ENCODE peak calls at places on chromosome X, in nine cellular contexts. X, N, P, G, A, C, Z, Q and L are unnamed samples.

GRCh38 chrX:6307156-6307555 is 78.5 kb upstream of the NLGN4X start:
- DNase-seq in A (no peak), N (no peak), G (no peak), P (no peak), Z (no peak), Q (no peak), C (no peak), X (no peak), L (no peak)

GRCh38 chrX:71212536-71212935 is 10.5 kb upstream of the GJB1 start:
- DNase-seq in Z (no peak), Q (no peak), C (no peak), G (no peak), N (no peak), A (no peak), P (no peak), X (no peak), L (no peak)

GRCh38 chrX:45445745-45446412 is 245.2 kb upstream of the DIPK2B start:
- DNase-seq in P (no peak), N (no peak), G (no peak), A (no peak), Z (no peak), C (no peak), Q (peak; percentile 60), X (no peak), L (no peak)

GRCh38 chrX:140715787-140716186 is 6.2 kb downstream of the LINC00632 start:
- DNase-seq in P (no peak), G (no peak), C (no peak), Z (no peak), Q (peak; percentile 77), A (no peak), X (no peak), N (no peak), L (no peak)

GRCh38 chrX:24207826-24208225 is 58.3 kb downstream of the ZFX start:
- DNase-seq in N (no peak), G (no peak), X (no peak), C (no peak), P (no peak), A (no peak), Z (no peak), Q (peak; percentile 25), L (no peak)

GRCh38 chrX:8755116-8755515 is 23.2 kb upstream of the ANOS1 start:
- DNase-seq in Z (no peak), A (no peak), N (no peak), P (no peak), C (peak; percentile 4), Q (no peak), G (no peak), X (no peak), L (no peak)

GRCh38 chrX:149759824-149760223 is 14.0 kb upstream of the HSFX1 start:
- DNase-seq in G (no peak), N (no peak), C (no peak), X (no peak), P (no peak), Q (no peak), Z (no peak), A (no peak), L (no peak)

GRCh38 chrX:69293776-69294601 is 128.7 kb upstream of the PJA1 start:
- DNase-seq in G (no peak), P (no peak), Q (no peak), Z (no peak), X (no peak), A (no peak), C (no peak), N (no peak), L (no peak)

GRCh38 chrX:25012793-25013592 is 2.8 kb downstream of the ARX start:
- DNase-seq in G (no peak), A (no peak), Z (no peak), Q (no peak), C (no peak), X (peak; percentile 74), P (no peak), N (no peak), L (no peak)

GRCh38 chrX:132407704-132408103 is 81.1 kb downstream of the MBNL3 start:
- DNase-seq in C (no peak), Z (no peak), X (no peak), G (no peak), P (no peak), Q (no peak), N (no peak), A (no peak), L (no peak)

GRCh38 chrX:154358011-154358410 is 16.4 kb downstream of the FLNA start:
- DNase-seq in N (no peak), Q (no peak), X (no peak), G (no peak), P (no peak), Z (no peak), A (no peak), C (no peak), L (no peak)

GRCh38 chrX:38220024-38220935 is at the start of gene SRPX:
- DNase-seq in G (no peak), X (peak; percentile 57), A (peak; percentile 61), Z (peak; percentile 38), N (peak; percentile 8), Q (peak; percentile 62), P (peak; percentile 87), C (no peak), L (peak; percentile 14)